ENCODE peak calls at places on chromosomes 11 and 22, in seven cellular contexts. G, Y, N, H, B, D and R are unnamed samples.

GRCh38 chr11:43410394-43410793 is 51.7 kb downstream of the TTC17 start:
- DNase-seq in G (no peak), Y (no peak), N (no peak), H (no peak), B (no peak), D (no peak), R (no peak)

GRCh38 chr11:17473071-17473744 is 3.4 kb downstream of the ABCC8 start:
- DNase-seq in G (no peak), Y (peak; percentile 50), N (peak; percentile 84), H (no peak), B (peak; percentile 93), D (peak; percentile 7), R (peak; percentile 30)

GRCh38 chr11:63610604-63611394 is 3.4 kb downstream of the PLAAT3 start:
- DNase-seq in G (no peak), Y (peak; percentile 60), N (peak; percentile 81), H (peak; percentile 31), B (peak; percentile 57), D (no peak), R (no peak)

GRCh38 chr11:47272706-47273105 is 2.8 kb downstream of the MADD start:
- DNase-seq in G (no peak), Y (no peak), N (no peak), H (no peak), B (no peak), D (peak; percentile 30), R (peak; percentile 50)

GRCh38 chr22:47065756-47066615 is 303.5 kb downstream of the TBC1D22A start:
- DNase-seq in G (no peak), Y (no peak), N (no peak), H (no peak), B (no peak), D (peak; percentile 46), R (no peak)

GRCh38 chr11:123195182-123196059 is at the start of gene CLMP:
- DNase-seq in G (no peak), Y (no peak), N (peak; percentile 74), H (no peak), B (peak; percentile 89), D (peak; percentile 82), R (peak; percentile 74)

GRCh38 chr11:130449996-130450419 is 1.6 kb downstream of the ADAMTS15 start:
- DNase-seq in G (no peak), Y (peak; percentile 75), N (peak; percentile 94), H (peak; percentile 19), B (peak; percentile 95), D (peak; percentile 82), R (peak; percentile 68)

GRCh38 chr11:110356769-110357671 is 60.6 kb upstream of the RDX start:
- DNase-seq in G (no peak), Y (no peak), N (no peak), H (peak; percentile 92), B (peak; percentile 69), D (peak; percentile 29), R (peak; percentile 57)

GRCh38 chr11:118435233-118435892 is 929 bp upstream of the KMT2A start:
- DNase-seq in G (peak; percentile 90), Y (peak; percentile 73), N (peak; percentile 93), H (no peak), B (peak; percentile 91), D (peak; percentile 20), R (peak; percentile 71)

GRCh38 chr22:43777204-43777671 is 34.9 kb downstream of the EFCAB6 start:
- DNase-seq in G (no peak), Y (no peak), N (no peak), H (peak; percentile 73), B (peak; percentile 5), D (peak; percentile 91), R (peak; percentile 2)

GRCh38 chr11:57210731-57211335 is 26.2 kb downstream of the APLNR start:
- DNase-seq in G (no peak), Y (no peak), N (no peak), H (no peak), B (peak; percentile 71), D (no peak), R (no peak)

GRCh38 chr11:43866520-43866919 is 14.1 kb upstream of the ALKBH3 start:
- DNase-seq in G (no peak), Y (no peak), N (no peak), H (no peak), B (no peak), D (peak; percentile 80), R (peak; percentile 84)

GRCh38 chr11:124898711-124899110 is 1.0 kb upstream of the ROBO4 start:
- DNase-seq in G (no peak), Y (no peak), N (peak; percentile 51), H (no peak), B (peak; percentile 51), D (no peak), R (no peak)

GRCh38 chr22:50505776-50506610 is 1.5 kb downstream of the LMF2 start:
- DNase-seq in G (no peak), Y (no peak), N (peak; percentile 30), H (no peak), B (no peak), D (no peak), R (no peak)

GRCh38 chr11:37710031-37710430 is 1112.0 kb upstream of the RAG2 start:
- DNase-seq in G (no peak), Y (no peak), N (no peak), H (no peak), B (no peak), D (peak; percentile 29), R (no peak)

GRCh38 chr11:31114437-31114836 is 255.1 kb downstream of the DCDC1 start:
- DNase-seq in G (no peak), Y (no peak), N (no peak), H (no peak), B (no peak), D (no peak), R (no peak)

GRCh38 chr22:30876925-30877553 is 91.5 kb downstream of the MORC2 start:
- DNase-seq in G (no peak), Y (no peak), N (no peak), H (no peak), B (no peak), D (peak; percentile 52), R (no peak)

GRCh38 chr11:6259638-6260019 is at the start of gene CCKBR:
- DNase-seq in G (peak; percentile 43), Y (no peak), N (peak; percentile 65), H (no peak), B (no peak), D (no peak), R (no peak)

GRCh38 chr11:13140873-13141655 is 131.9 kb downstream of the RASSF10 start:
- DNase-seq in G (no peak), Y (no peak), N (no peak), H (peak; percentile 46), B (no peak), D (peak; percentile 38), R (peak; percentile 22)

GRCh38 chr11:117823294-117823940 is 1.1 kb downstream of the FXYD2 start:
- DNase-seq in G (no peak), Y (no peak), N (no peak), H (no peak), B (peak; percentile 62), D (no peak), R (no peak)

GRCh38 chr11:15471028-15471708 is 356.4 kb downstream of the INSC start:
- DNase-seq in G (no peak), Y (no peak), N (no peak), H (no peak), B (no peak), D (no peak), R (no peak)

GRCh38 chr11:116948375-116948774 is 111.0 kb upstream of the APOA1 start:
- DNase-seq in G (no peak), Y (no peak), N (no peak), H (peak; percentile 85), B (no peak), D (peak; percentile 54), R (peak; percentile 36)

GRCh38 chr11:20070459-20070858 is 89.8 kb downstream of the DBX1 start:
- DNase-seq in G (no peak), Y (no peak), N (no peak), H (no peak), B (no peak), D (peak; percentile 74), R (no peak)

GRCh38 chr11:91248199-91248807 is 976.3 kb upstream of the FAT3 start:
- DNase-seq in G (peak; percentile 33), Y (no peak), N (no peak), H (peak; percentile 69), B (peak; percentile 46), D (peak; percentile 53), R (peak; percentile 40)

GRCh38 chr11:116928845-116929244 is 91.4 kb upstream of the APOA1 start:
- DNase-seq in G (no peak), Y (no peak), N (no peak), H (no peak), B (no peak), D (no peak), R (peak; percentile 21)

GRCh38 chr11:2579315-2580060 is 120.3 kb downstream of the KCNQ1OT1 start:
- DNase-seq in G (no peak), Y (no peak), N (peak; percentile 27), H (no peak), B (peak; percentile 67), D (no peak), R (no peak)

GRCh38 chr11:64238999-64239398 is 1.9 kb upstream of the FKBP2 start:
- DNase-seq in G (no peak), Y (no peak), N (no peak), H (no peak), B (no peak), D (no peak), R (no peak)

GRCh38 chr22:28360846-28361424 is 318.7 kb downstream of the TTC28 start:
- DNase-seq in G (no peak), Y (no peak), N (no peak), H (no peak), B (no peak), D (no peak), R (no peak)

GRCh38 chr22:28369849-28370248 is 309.8 kb downstream of the TTC28 start:
- DNase-seq in G (no peak), Y (no peak), N (no peak), H (no peak), B (peak; percentile 27), D (no peak), R (no peak)

DNA sequence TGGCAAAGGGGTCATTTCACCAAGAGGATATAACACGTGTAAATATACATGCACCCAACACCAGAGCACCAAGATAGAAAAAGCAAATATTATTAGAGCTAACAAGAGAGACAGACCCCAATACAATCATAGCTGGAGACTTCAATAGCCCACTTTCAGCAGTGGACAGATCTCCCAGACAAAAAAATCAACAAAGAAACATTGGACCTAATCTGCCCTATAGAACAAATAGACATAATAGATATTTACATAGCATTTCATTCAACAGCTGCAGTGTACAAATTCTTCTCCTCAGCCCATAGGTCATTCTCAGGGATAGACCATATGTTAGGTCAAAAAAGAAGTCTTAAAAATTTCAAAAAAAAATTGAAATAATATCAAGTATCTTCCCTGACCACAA is 312.8 kb downstream of the TTC28 start:
- DNase-seq in G (no peak), Y (no peak), N (no peak), H (no peak), B (no peak), D (no peak), R (no peak)
- H2BK5ac ChIP-seq in G (no peak overlapping the region), Y (no peak overlapping the region), N (no peak overlapping the region), H (no peak overlapping the region), B (no peak overlapping the region), D (no peak overlapping the region), R (no peak overlapping the region)

GRCh38 chr22:16781764-16782329 is 43.4 kb downstream of the XKR3 start:
- DNase-seq in G (no peak), Y (no peak), N (no peak), H (no peak), B (no peak), D (no peak), R (no peak)
- H2BK5ac ChIP-seq in G (no peak overlapping the region), Y (no peak overlapping the region), N (no peak overlapping the region), H (no peak overlapping the region), B (no peak overlapping the region), D (no peak overlapping the region), R (no peak overlapping the region)

GRCh38 chr22:20576445-20576816 is 69.0 kb downstream of the MED15 start:
- DNase-seq in G (no peak), Y (no peak), N (no peak), H (no peak), B (no peak), D (no peak), R (no peak)
- H2BK5ac ChIP-seq in G (no peak overlapping the region), Y (no peak overlapping the region), N (no peak overlapping the region), H (no peak overlapping the region), B (no peak overlapping the region), D (no peak overlapping the region), R (no peak overlapping the region)

GRCh38 chr11:69369945-69370344 is 76.0 kb downstream of the MYEOV start:
- DNase-seq in G (no peak), Y (no peak), N (no peak), H (no peak), B (no peak), D (no peak), R (no peak)
- H2BK5ac ChIP-seq in G (no peak overlapping the region), Y (no peak overlapping the region), N (no peak overlapping the region), H (no peak overlapping the region), B (no peak overlapping the region), D (no peak overlapping the region), R (no peak overlapping the region)